ENCODE peak calls at places on chromosomes 7 and 10, in four cellular contexts. I is RPMI8226; M is activated CD8-positive, alpha-beta memory T cell treated with anti-CD3 and anti-CD28 coated beads for 24 hours; U is CD8-positive, alpha-beta memory T cell. A is an unnamed sample.

GRCh38 chr10:98667081-98667480 is 220.3 kb upstream of the HPS1 start:
- DNase-seq in M (no peak), U (no peak), I (no peak), A (no peak)

GRCh38 chr10:95395947-95396449 is 105.2 kb upstream of the PDLIM1 start:
- DNase-seq in M (no peak), I (no peak), U (no peak), A (no peak)

GRCh38 chr7:135501402-135501801 is 8.5 kb downstream of the CNOT4 start:
- DNase-seq in U (no peak), I (no peak), M (no peak), A (no peak)

GRCh38 chr10:78071140-78071856 is 37.6 kb downstream of the RPS24 start:
- DNase-seq in U (no peak), M (no peak), I (no peak), A (no peak)

GRCh38 chr10:71726673-71727428 is 7.3 kb upstream of the C10orf105 start:
- DNase-seq in M (no peak), U (peak), I (peak), A (no peak)

GRCh38 chr7:47500103-47500563 is 81.8 kb downstream of the TNS3 start:
- DNase-seq in M (no peak), U (no peak), I (no peak), A (peak)

GRCh38 chr10:112271982-112272381 is 11.2 kb upstream of the TECTB start:
- DNase-seq in M (no peak), I (no peak), U (no peak), A (peak)

GRCh38 chr7:92833024-92833765 is 3.2 kb downstream of the CDK6 start:
- DNase-seq in U (peak), I (peak), M (peak), A (peak)

GRCh38 chr10:121781101-121781500 is 146.7 kb downstream of the ATE1 start:
- DNase-seq in I (no peak), U (no peak), M (no peak), A (no peak)

GRCh38 chr7:50653116-50653854 is 88.1 kb upstream of the DDC start:
- DNase-seq in M (peak), I (no peak), U (no peak), A (peak)

GRCh38 chr7:109637428-109637827 is 1067.8 kb downstream of the DNAJB9 start:
- DNase-seq in I (no peak), M (no peak), U (no peak), A (no peak)

GRCh38 chr10:43090188-43090587 is 13.3 kb downstream of the RET start:
- DNase-seq in M (no peak), U (no peak), I (no peak), A (no peak)

GRCh38 chr10:98758451-98758850 is 311.7 kb upstream of the HPS1 start:
- DNase-seq in U (no peak), M (no peak), I (no peak), A (no peak)

GRCh38 chr7:100016209-100016901 is 959 bp downstream of the ZKSCAN1 start:
- DNase-seq in M (no peak), I (no peak), U (no peak), A (peak)

GRCh38 chr10:104989880-104990279 is 348.8 kb downstream of the SORCS3 start:
- DNase-seq in I (no peak), U (no peak), M (no peak), A (no peak)

GRCh38 chr10:26211781-26212444 is 4.7 kb upstream of the GAD2 start:
- DNase-seq in M (no peak), U (no peak), I (no peak), A (no peak)

GRCh38 chr7:46003896-46004875 is 83.1 kb upstream of the IGFBP3 start:
- DNase-seq in U (no peak), M (no peak), I (peak), A (no peak)